ENCODE peak calls at places on chromosomes 13 and 19, in four cellular contexts. R, N, T and Z are unnamed samples.

GRCh38 chr19:45477713-45478453 is 10.1 kb downstream of the FOSB start:
- DNase-seq in R (no peak), N (no peak), T (no peak), Z (no peak)

GRCh38 chr13:31012285-31013024 is 80.0 kb downstream of the TEX26 start:
- DNase-seq in R (no peak), N (no peak), T (peak; percentile 44), Z (no peak)

GRCh38 chr13:45482571-45483173 is 17.9 kb downstream of the COG3 start:
- DNase-seq in R (no peak), N (no peak), T (peak; percentile 38), Z (no peak)

GRCh38 chr19:48401277-48401676 is 7.8 kb downstream of the GRIN2D start:
- DNase-seq in R (no peak), N (no peak), T (no peak), Z (no peak)

GRCh38 chr13:114134111-114134943 is 1.9 kb upstream of the RASA3 start:
- DNase-seq in R (no peak), N (peak; percentile 67), T (no peak), Z (no peak)

GRCh38 chr13:41137241-41137640 is 4.6 kb upstream of the KBTBD6 start:
- DNase-seq in R (no peak), N (no peak), T (no peak), Z (no peak)

GRCh38 chr19:5314012-5314906 is 26.4 kb downstream of the PTPRS start:
- DNase-seq in R (no peak), N (no peak), T (no peak), Z (no peak)

GRCh38 chr13:110287031-110287828 is 19.7 kb downstream of the COL4A1 start:
- DNase-seq in R (no peak), N (no peak), T (no peak), Z (no peak)

GRCh38 chr13:51000576-51001260 is 91.1 kb downstream of the RNASEH2B start:
- DNase-seq in R (no peak), N (no peak), T (peak; percentile 81), Z (no peak)

GRCh38 chr19:28393574-28394336 is 819.2 kb downstream of the UQCRFS1 start:
- DNase-seq in R (no peak), N (no peak), T (no peak), Z (no peak)

GRCh38 chr13:76016799-76017198 is 380.7 kb downstream of the LMO7 start:
- DNase-seq in R (no peak), N (no peak), T (peak; percentile 18), Z (no peak)

GRCh38 chr19:33416307-33417215 is 43.1 kb downstream of the CEBPG start:
- DNase-seq in R (peak; percentile 48), N (peak; percentile 54), T (peak; percentile 65), Z (peak; percentile 79)

GRCh38 chr19:6109947-6110346 is 353 bp downstream of the RFX2 start:
- DNase-seq in R (no peak), N (no peak), T (no peak), Z (no peak)

GRCh38 chr19:50720921-50721291 is 1.3 kb upstream of the SHANK1 start:
- DNase-seq in R (no peak), N (no peak), T (no peak), Z (no peak)

GRCh38 chr13:46575843-46576242 is 22.9 kb downstream of the LRCH1 start:
- DNase-seq in R (no peak), N (no peak), T (peak; percentile 71), Z (no peak)